ENCODE peak calls at places on chromosomes 6 and 20, in six cellular contexts. One of them, this sample, is unnamed. For H3K4me1, the result is how much of the 10 kb centered on the place peaks cover.

GRCh38 chr6:150894191-150894744 is 28.8 kb downstream of the MTHFD1L start:
- DNase-seq in prostate gland: no peak
- DNase-seq in SK-N-SH: no peak
- DNase-seq in K562: no peak
- DNase-seq in esophagus muscularis mucosa: no peak
- DNase-seq in stomach: no peak
- DNase-seq in this sample: no peak

GRCh38 chr20:2140561-2140960 is 38.9 kb downstream of the STK35 start:
- DNase-seq in prostate gland: no peak
- DNase-seq in SK-N-SH: no peak
- DNase-seq in K562: no peak
- DNase-seq in esophagus muscularis mucosa: no peak
- DNase-seq in stomach: peak
- DNase-seq in this sample: no peak

GRCh38 chr6:77626431-77626830 is 26.4 kb upstream of the MEI4 start:
- DNase-seq in prostate gland: no peak
- DNase-seq in SK-N-SH: no peak
- DNase-seq in K562: no peak
- DNase-seq in esophagus muscularis mucosa: no peak
- DNase-seq in stomach: no peak
- DNase-seq in this sample: no peak

GRCh38 chr20:45359069-45359405 is 3.9 kb upstream of the SYS1 start:
- DNase-seq in prostate gland: no peak
- DNase-seq in SK-N-SH: no peak
- DNase-seq in K562: no peak
- DNase-seq in esophagus muscularis mucosa: no peak
- DNase-seq in stomach: peak
- DNase-seq in this sample: no peak

GRCh38 chr6:28923318-28924102 is at the start of gene TRIM27:
- DNase-seq in prostate gland: peak
- DNase-seq in SK-N-SH: peak
- DNase-seq in K562: peak
- DNase-seq in esophagus muscularis mucosa: peak
- DNase-seq in stomach: peak
- DNase-seq in this sample: peak

GRCh38 chr6:7137335-7138106 is 29.8 kb downstream of the RREB1 start:
- DNase-seq in prostate gland: no peak
- DNase-seq in SK-N-SH: no peak
- DNase-seq in K562: peak
- DNase-seq in esophagus muscularis mucosa: no peak
- DNase-seq in stomach: no peak
- DNase-seq in this sample: peak

GRCh38 chr6:37513155-37513554 is 13.5 kb upstream of the CCDC167 start:
- DNase-seq in prostate gland: no peak
- DNase-seq in SK-N-SH: no peak
- DNase-seq in K562: no peak
- DNase-seq in esophagus muscularis mucosa: no peak
- DNase-seq in stomach: no peak
- DNase-seq in this sample: no peak

GRCh38 chr6:26197736-26198625 is 110.8 kb downstream of the HFE start:
- DNase-seq in prostate gland: peak
- DNase-seq in SK-N-SH: no peak
- DNase-seq in K562: no peak
- DNase-seq in esophagus muscularis mucosa: no peak
- DNase-seq in stomach: no peak
- DNase-seq in this sample: peak

GRCh38 chr6:3625980-3626533 is 125.5 kb downstream of the PXDC1 start:
- DNase-seq in prostate gland: no peak
- DNase-seq in SK-N-SH: no peak
- DNase-seq in K562: no peak
- DNase-seq in esophagus muscularis mucosa: peak
- DNase-seq in stomach: no peak
- DNase-seq in this sample: peak

GRCh38 chr6:3627501-3627900 is 124.0 kb downstream of the PXDC1 start:
- DNase-seq in prostate gland: no peak
- DNase-seq in SK-N-SH: no peak
- DNase-seq in K562: no peak
- DNase-seq in esophagus muscularis mucosa: no peak
- DNase-seq in stomach: no peak
- DNase-seq in this sample: peak

GRCh38 chr6:3624268-3625136 is 127.0 kb downstream of the PXDC1 start:
- DNase-seq in prostate gland: no peak
- DNase-seq in SK-N-SH: no peak
- DNase-seq in K562: no peak
- DNase-seq in esophagus muscularis mucosa: peak
- DNase-seq in stomach: no peak
- DNase-seq in this sample: peak

GRCh38 chr6:3623451-3624267 is 127.9 kb downstream of the PXDC1 start:
- DNase-seq in prostate gland: no peak
- DNase-seq in SK-N-SH: no peak
- DNase-seq in K562: no peak
- DNase-seq in esophagus muscularis mucosa: peak
- DNase-seq in stomach: no peak
- DNase-seq in this sample: peak

GRCh38 chr6:3625161-3625979 is 126.1 kb downstream of the PXDC1 start:
- DNase-seq in prostate gland: no peak
- DNase-seq in SK-N-SH: no peak
- DNase-seq in K562: no peak
- DNase-seq in esophagus muscularis mucosa: peak
- DNase-seq in stomach: no peak
- DNase-seq in this sample: peak
- H3K4me1 ChIP-seq in prostate gland: under half
- H3K4me1 ChIP-seq in SK-N-SH: under half
- H3K4me1 ChIP-seq in K562: under half
- H3K4me1 ChIP-seq in esophagus muscularis mucosa: under half
- H3K4me1 ChIP-seq in stomach: under half
- H3K4me1 ChIP-seq in this sample: under half

DNA sequence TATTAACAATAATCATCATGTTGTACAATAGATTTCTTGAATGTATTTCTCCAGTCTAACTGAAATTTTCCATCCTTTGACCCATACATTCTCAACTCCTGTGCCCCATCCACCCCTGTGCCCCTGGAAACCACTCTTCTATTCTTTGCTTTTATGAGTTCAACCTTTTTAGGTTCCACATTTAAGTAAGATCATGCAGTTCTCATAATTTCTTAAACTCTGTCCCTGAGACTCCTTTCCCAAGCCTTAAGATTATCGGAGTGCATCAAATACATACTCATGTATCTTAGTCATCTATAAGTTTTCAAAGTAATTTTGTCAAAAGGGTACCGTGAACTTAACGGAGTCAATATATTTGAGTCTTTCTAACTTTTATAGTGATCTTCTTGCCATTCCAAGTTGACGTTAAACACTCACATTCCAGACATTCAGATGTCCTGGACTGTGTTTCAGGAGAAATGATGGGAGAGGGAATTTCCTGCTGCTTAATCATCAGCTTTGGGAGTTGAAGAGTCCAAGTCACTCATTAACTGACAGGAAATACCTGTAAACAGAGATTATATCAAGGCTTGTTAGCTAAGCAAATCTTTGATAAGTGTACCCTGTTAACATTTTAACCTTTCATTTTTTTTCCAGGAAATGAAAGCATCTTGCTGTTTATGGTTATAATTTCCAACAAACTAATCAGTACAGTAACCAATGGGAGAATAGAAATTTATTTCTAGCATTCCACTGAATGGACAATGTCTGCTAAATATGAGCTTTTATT is 73.3 kb downstream of the ADGRG6 start:
- DNase-seq in prostate gland: no peak
- DNase-seq in SK-N-SH: no peak
- DNase-seq in K562: no peak
- DNase-seq in esophagus muscularis mucosa: no peak
- DNase-seq in stomach: no peak
- DNase-seq in this sample: no peak
- TF ChIP-seq POLR2AphosphoS5 in prostate gland: peak
- TF ChIP-seq POLR2AphosphoS5 in SK-N-SH: peak
- TF ChIP-seq POLR2AphosphoS5 in K562: no peak
- TF ChIP-seq POLR2AphosphoS5 in esophagus muscularis mucosa: no peak
- TF ChIP-seq POLR2AphosphoS5 in stomach: peak
- TF ChIP-seq POLR2AphosphoS5 in this sample: no peak

GRCh38 chr6:32833599-32834155 is 4.9 kb downstream of the TAP2 start:
- DNase-seq in prostate gland: no peak
- DNase-seq in SK-N-SH: no peak
- DNase-seq in K562: no peak
- DNase-seq in esophagus muscularis mucosa: peak
- DNase-seq in stomach: no peak
- DNase-seq in this sample: no peak
- H3K4me1 ChIP-seq in prostate gland: under half
- H3K4me1 ChIP-seq in SK-N-SH: under half
- H3K4me1 ChIP-seq in K562: under half
- H3K4me1 ChIP-seq in esophagus muscularis mucosa: under half
- H3K4me1 ChIP-seq in stomach: under half
- H3K4me1 ChIP-seq in this sample: under half

DNA sequence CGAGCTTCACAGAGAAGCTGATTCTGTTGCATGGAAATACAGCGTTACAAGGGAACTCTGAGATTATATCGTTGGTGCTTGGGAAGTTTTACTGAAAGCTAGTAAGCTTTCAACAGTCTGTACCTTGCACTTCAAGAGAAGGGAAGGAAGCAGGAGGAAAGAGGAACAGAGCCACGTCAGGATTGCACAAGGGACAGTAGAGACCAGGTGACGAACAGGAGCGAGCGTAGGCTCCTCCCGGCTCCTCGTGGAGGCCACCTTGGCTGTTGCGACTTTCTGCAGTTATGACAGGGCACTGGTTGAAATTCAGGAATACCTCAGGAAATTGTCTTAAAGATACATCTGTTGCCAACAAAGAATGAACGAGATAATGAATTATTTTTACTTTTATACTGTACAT is 18.8 kb downstream of the RTF2 start:
- DNase-seq in prostate gland: no peak
- DNase-seq in SK-N-SH: no peak
- DNase-seq in K562: no peak
- DNase-seq in esophagus muscularis mucosa: no peak
- DNase-seq in stomach: no peak
- DNase-seq in this sample: peak
- TF ChIP-seq POLR2AphosphoS5 in prostate gland: no peak
- TF ChIP-seq POLR2AphosphoS5 in SK-N-SH: no peak
- TF ChIP-seq POLR2AphosphoS5 in K562: no peak
- TF ChIP-seq POLR2AphosphoS5 in esophagus muscularis mucosa: no peak
- TF ChIP-seq POLR2AphosphoS5 in stomach: no peak
- TF ChIP-seq POLR2AphosphoS5 in this sample: peak

GRCh38 chr6:116384727-116385461 is 14.1 kb downstream of the DSE start:
- DNase-seq in prostate gland: no peak
- DNase-seq in SK-N-SH: no peak
- DNase-seq in K562: no peak
- DNase-seq in esophagus muscularis mucosa: no peak
- DNase-seq in stomach: no peak
- DNase-seq in this sample: no peak
- H3K4me1 ChIP-seq in prostate gland: under half
- H3K4me1 ChIP-seq in SK-N-SH: under half
- H3K4me1 ChIP-seq in K562: under half
- H3K4me1 ChIP-seq in esophagus muscularis mucosa: under half
- H3K4me1 ChIP-seq in stomach: under half
- H3K4me1 ChIP-seq in this sample: under half

DNA sequence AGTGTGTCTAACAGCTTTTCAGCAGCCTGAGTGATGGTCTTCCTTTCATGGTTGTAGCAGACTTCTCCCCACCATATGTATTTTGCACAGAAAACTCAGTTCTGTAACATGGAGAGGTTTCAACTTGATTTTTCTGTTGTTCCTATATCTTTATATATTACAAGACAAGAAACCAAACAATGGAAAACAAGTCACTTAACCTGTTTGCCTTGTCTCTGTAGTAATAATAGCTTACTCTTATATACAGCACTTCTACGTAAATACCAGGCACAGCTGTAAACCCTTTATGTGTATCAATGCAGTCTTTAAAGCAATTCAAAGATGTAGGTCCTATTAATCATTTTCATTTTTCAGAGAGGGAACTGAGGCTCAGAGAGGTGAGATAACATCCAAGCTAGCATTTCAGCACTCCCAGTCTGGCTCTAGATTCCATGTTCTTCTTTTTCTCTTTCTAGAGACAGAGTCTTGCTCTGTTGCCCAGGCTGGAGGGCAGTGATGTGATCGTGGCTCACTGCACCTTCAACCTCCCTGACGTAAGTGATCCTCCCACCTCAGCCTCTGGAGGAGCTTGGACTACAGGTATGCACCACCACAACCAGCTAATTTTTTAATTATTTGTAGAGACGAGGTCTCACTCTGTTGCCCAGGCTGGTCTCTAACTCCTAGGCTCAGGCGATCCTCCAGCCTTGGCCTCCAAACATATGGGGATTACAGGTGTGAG is 90.4 kb downstream of the DTNBP1 start:
- DNase-seq in prostate gland: no peak
- DNase-seq in SK-N-SH: no peak
- DNase-seq in K562: no peak
- DNase-seq in esophagus muscularis mucosa: no peak
- DNase-seq in stomach: no peak
- DNase-seq in this sample: no peak
- TF ChIP-seq POLR2AphosphoS5 in prostate gland: no peak
- TF ChIP-seq POLR2AphosphoS5 in SK-N-SH: no peak
- TF ChIP-seq POLR2AphosphoS5 in K562: no peak
- TF ChIP-seq POLR2AphosphoS5 in esophagus muscularis mucosa: no peak
- TF ChIP-seq POLR2AphosphoS5 in stomach: no peak
- TF ChIP-seq POLR2AphosphoS5 in this sample: no peak